ENCODE peak calls at places on chromosomes 3 and 15, in six cellular contexts. G, S, E, V, P and Z are unnamed samples. For H3K4me1, the result is how much of the 10 kb centered on the place peaks cover.

GRCh38 chr3:49805884-49806701 is 3.0 kb downstream of the INKA1 start:
- DNase-seq in G (peak), V (peak), P (no peak), E (no peak), S (peak), Z (no peak)

GRCh38 chr3:46603461-46604062 is 8.8 kb upstream of the FAM240A start:
- DNase-seq in S (no peak), V (no peak), E (no peak), P (no peak), G (no peak), Z (no peak)

GRCh38 chr15:55799287-55800212 is 56.6 kb upstream of the PRTG start:
- DNase-seq in S (no peak), E (no peak), P (peak), V (peak), G (peak), Z (peak)

GRCh38 chr15:79394231-79394630 is 37.9 kb upstream of the MINAR1 start:
- DNase-seq in P (peak), V (peak), G (no peak), E (no peak), S (no peak), Z (peak)

GRCh38 chr15:40104296-40104864 is 4.3 kb downstream of the BMF start:
- DNase-seq in S (no peak), E (no peak), V (no peak), G (no peak), P (no peak), Z (no peak)

GRCh38 chr3:156620901-156621300 is 53.5 kb upstream of the TIPARP start:
- DNase-seq in P (peak), E (no peak), G (no peak), S (no peak), V (no peak), Z (no peak)

GRCh38 chr3:14806641-14807263 is 12.0 kb upstream of the FGD5 start:
- DNase-seq in G (no peak), P (peak), V (peak), E (no peak), S (no peak), Z (no peak)

GRCh38 chr3:5195605-5196004 is 8.1 kb downstream of the EDEM1 start:
- DNase-seq in P (peak), V (no peak), G (no peak), S (no peak), E (no peak), Z (no peak)

GRCh38 chr3:95775486-95776094 is 1038.8 kb upstream of the EPHA6 start:
- DNase-seq in P (no peak), G (no peak), S (no peak), E (no peak), V (no peak), Z (no peak)

GRCh38 chr3:140296796-140297352 is 361.9 kb downstream of the CLSTN2 start:
- DNase-seq in G (no peak), V (no peak), S (no peak), E (no peak), P (peak), Z (peak)

GRCh38 chr3:60399861-60400845 is 851.1 kb downstream of the FHIT start:
- DNase-seq in P (peak), V (peak), S (no peak), G (no peak), E (no peak), Z (no peak)

GRCh38 chr3:129346690-129347440 is 68.2 kb downstream of the HMCES start:
- DNase-seq in G (no peak), P (no peak), V (peak), E (no peak), S (no peak), Z (no peak)

GRCh38 chr3:133038089-133038730 is at the start of gene TMEM108:
- DNase-seq in S (peak), G (peak), E (peak), P (peak), V (peak), Z (peak)

GRCh38 chr15:46265664-46266063 is 630.8 kb downstream of the SQOR start:
- DNase-seq in G (no peak), E (no peak), P (no peak), S (no peak), V (no peak), Z (no peak)

GRCh38 chr3:31129241-31129640 is 234.8 kb upstream of the GADL1 start:
- DNase-seq in P (no peak), E (no peak), G (no peak), V (no peak), S (no peak), Z (no peak)

GRCh38 chr15:25087137-25087536 is 132.3 kb downstream of the SNRPN start:
- DNase-seq in G (no peak), V (no peak), P (no peak), E (no peak), S (no peak), Z (no peak)

GRCh38 chr3:42747581-42747980 is 25.5 kb downstream of the CCDC13 start:
- DNase-seq in S (no peak), P (no peak), V (no peak), G (no peak), E (no peak), Z (no peak)

GRCh38 chr3:97927699-97928098 is 44.5 kb downstream of the RIOX2 start:
- DNase-seq in G (no peak), S (no peak), V (peak), E (no peak), P (no peak), Z (peak)

GRCh38 chr15:67157779-67158366 is 92.5 kb downstream of the SMAD3 start:
- DNase-seq in P (no peak), G (no peak), V (no peak), E (no peak), S (no peak), Z (no peak)

GRCh38 chr3:4772171-4772804 is 206.9 kb upstream of the BHLHE40 start:
- DNase-seq in P (peak), G (peak), S (peak), E (no peak), V (peak), Z (peak)

GRCh38 chr3:31882895-31883294 is 98.2 kb downstream of the OSBPL10 start:
- DNase-seq in S (no peak), E (no peak), V (no peak), P (no peak), G (no peak), Z (no peak)

GRCh38 chr3:30658328-30659052 is 52.1 kb downstream of the TGFBR2 start:
- DNase-seq in S (no peak), V (peak), G (no peak), E (no peak), P (peak), Z (peak)

GRCh38 chr3:129481783-129482332 is 41.8 kb downstream of the IFT122 start:
- DNase-seq in P (peak), V (peak), S (no peak), E (no peak), G (no peak), Z (no peak)

GRCh38 chr15:31459011-31459748 is 132.5 kb downstream of the KLF13 start:
- DNase-seq in S (no peak), P (peak), G (no peak), V (no peak), E (no peak), Z (no peak)

GRCh38 chr3:20097015-20097414 is 56.8 kb downstream of the KAT2B start:
- DNase-seq in E (no peak), G (no peak), P (no peak), V (no peak), S (no peak), Z (no peak)

GRCh38 chr3:194166682-194167479 is 30.9 kb downstream of the HES1 start:
- DNase-seq in V (peak), G (no peak), E (no peak), S (no peak), P (peak), Z (no peak)

GRCh38 chr15:36883705-36884355 is 216.5 kb downstream of the MEIS2 start:
- DNase-seq in S (peak), V (peak), E (no peak), G (peak), P (peak), Z (peak)

GRCh38 chr3:154430014-154430413 is at the start of gene GPR149:
- DNase-seq in P (no peak), S (no peak), V (no peak), E (no peak), G (no peak), Z (no peak)
- H3K4me3 ChIP-seq in P (no peak), S (no peak), V (no peak), E (peak), G (no peak), Z (peak)

GRCh38 chr3:16136042-16136441 is 38.4 kb upstream of the GALNT15 start:
- DNase-seq in G (no peak), P (peak), V (peak), S (no peak), E (no peak), Z (peak)
- H3K9ac ChIP-seq in G (no peak), P (peak), V (no peak), S (no peak), E (no peak), Z (peak)

GRCh38 chr3:13619661-13620230 is 70.8 kb downstream of the FBLN2 start:
- DNase-seq in P (no peak), E (no peak), G (no peak), V (no peak), S (no peak), Z (no peak)
- H3K4me1 ChIP-seq in P (under half), E (under half), G (under half), V (under half), S (under half), Z (under half)

GRCh38 chr3:108546249-108546648 is 35.9 kb upstream of the MYH15 start:
- DNase-seq in S (no peak), P (no peak), E (no peak), V (peak), G (no peak), Z (peak)
- H3K4me3 ChIP-seq in S (peak), P (no peak), E (no peak), V (peak), G (no peak), Z (peak)

GRCh38 chr3:141457624-141458236 is 29.1 kb upstream of the RASA2 start:
- DNase-seq in G (no peak), E (no peak), V (no peak), P (peak), S (no peak), Z (no peak)
- H3K9ac ChIP-seq in G (no peak), E (no peak), V (no peak), P (peak), S (no peak), Z (no peak)

DNA sequence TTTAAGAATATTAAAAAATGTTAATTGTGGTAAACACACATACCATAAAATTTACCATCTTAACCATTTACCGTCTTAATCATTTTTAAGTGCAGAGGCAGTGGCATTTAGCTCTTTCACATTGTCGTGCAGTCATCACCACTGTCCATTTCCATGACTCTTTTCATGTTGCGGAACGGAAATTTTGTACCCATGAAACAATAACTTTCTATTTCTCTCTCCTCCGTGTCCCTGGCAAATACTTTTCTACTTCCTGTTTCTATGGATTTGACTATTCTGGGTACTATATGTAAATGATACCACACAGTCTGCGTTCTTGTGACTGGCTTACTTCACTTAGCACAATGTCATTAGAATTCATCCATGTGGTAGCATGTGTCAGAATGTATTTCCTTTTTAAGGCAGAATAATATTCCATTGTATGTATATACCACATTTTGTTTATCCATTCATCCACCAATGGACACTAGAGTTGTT is 27.9 kb downstream of the AKAP13 start:
- DNase-seq in E (no peak), P (no peak), V (no peak), S (no peak), G (no peak), Z (no peak)
- H3K4me1 ChIP-seq in E (under half), P (half or more), V (under half), S (under half), G (under half), Z (half or more)

DNA sequence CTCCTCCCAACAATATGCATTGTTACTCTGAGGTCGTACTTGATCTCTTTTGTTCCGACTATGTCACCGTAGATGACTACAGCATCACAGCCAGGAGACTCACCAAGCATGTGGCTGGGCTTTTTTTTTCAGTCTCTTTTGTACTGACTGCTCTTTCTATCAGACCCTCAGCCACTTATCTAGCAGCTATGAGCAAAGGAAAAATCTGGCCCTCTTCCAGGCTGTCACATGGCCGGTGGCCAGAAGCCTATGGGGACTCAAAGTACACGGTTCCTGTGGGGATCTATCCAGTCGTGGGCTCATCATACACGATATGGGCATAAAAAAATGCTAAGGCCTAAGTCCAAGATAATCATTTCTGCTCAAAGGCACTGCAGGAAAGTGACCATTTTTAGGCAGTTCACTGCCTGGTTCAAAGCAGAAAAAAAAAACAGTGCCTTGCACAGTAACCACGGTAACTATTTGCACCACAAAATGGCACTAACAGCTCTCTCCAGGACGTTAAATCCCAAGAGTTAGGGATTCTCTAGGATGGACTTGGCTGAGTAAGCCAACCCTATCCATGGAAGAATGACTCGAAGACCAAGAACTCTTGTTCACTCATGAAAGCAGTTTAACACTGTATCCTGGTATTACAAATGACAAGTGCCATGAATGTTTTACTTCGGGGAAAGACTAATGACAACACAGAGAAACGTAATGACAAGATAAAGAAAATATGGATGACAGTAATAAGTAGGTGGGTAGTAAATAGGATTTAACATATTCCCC is 50.3 kb downstream of the SHQ1 start:
- DNase-seq in G (no peak), V (peak), S (no peak), E (no peak), P (peak), Z (no peak)
- H3K4me3 ChIP-seq in G (no peak), V (no peak), S (no peak), E (no peak), P (no peak), Z (no peak)

GRCh38 chr3:127702151-127702578 is 29.4 kb downstream of the ABTB1 start:
- DNase-seq in P (peak), E (no peak), V (peak), S (no peak), G (no peak), Z (peak)
- H3K9ac ChIP-seq in P (no peak), E (no peak), V (no peak), S (no peak), G (no peak), Z (peak)